ENCODE peak calls at places on chromosomes 6 and 20, in ten cellular contexts. R is stomach, C is tibial nerve, N is H54, I is heart left ventricle, D is prostate gland, U is adrenal gland, F is breast epithelium, W is testis, X is K562. L is an unnamed sample.

GRCh38 chr6:169861431-169862045 is 110.1 kb downstream of the ERMARD start:
- DNase-seq in R (peak; percentile 22), C (no peak), N (no peak), I (no peak), D (no peak), U (no peak), F (no peak), W (no peak), X (no peak), L (no peak)

GRCh38 chr6:110053395-110054240 is 75.5 kb downstream of the GPR6 start:
- DNase-seq in R (no peak), C (no peak), N (peak; percentile 16), I (no peak), D (no peak), U (peak; percentile 52), F (no peak), W (peak; percentile 36), X (peak; percentile 29), L (no peak)

GRCh38 chr20:3046677-3047462 is 1.0 kb downstream of the MRPS26 start:
- DNase-seq in R (peak; percentile 33), C (no peak), N (no peak), I (peak; percentile 55), D (peak; percentile 24), U (no peak), F (no peak), W (no peak), X (no peak), L (no peak)

GRCh38 chr20:53492212-53492611 is 101.4 kb downstream of the ZNF217 start:
- DNase-seq in R (no peak), C (no peak), N (no peak), I (no peak), D (no peak), U (no peak), F (no peak), W (no peak), X (no peak), L (no peak)

GRCh38 chr6:14060971-14061370 is 56.6 kb upstream of the CD83 start:
- DNase-seq in R (no peak), C (no peak), N (no peak), I (no peak), D (no peak), U (no peak), F (no peak), W (no peak), X (no peak), L (no peak)

GRCh38 chr6:153003294-153003645 is 761 bp upstream of the MTRF1L start:
- DNase-seq in R (no peak), C (no peak), N (no peak), I (no peak), D (no peak), U (no peak), F (no peak), W (no peak), X (no peak), L (no peak)

GRCh38 chr6:78192057-78192456 is 539.2 kb downstream of the MEI4 start:
- DNase-seq in R (no peak), C (no peak), N (no peak), I (no peak), D (no peak), U (no peak), F (no peak), W (no peak), X (no peak), L (no peak)

GRCh38 chr6:160110724-160111123 is 10.9 kb upstream of the SLC22A1 start:
- DNase-seq in R (no peak), C (no peak), N (no peak), I (no peak), D (no peak), U (no peak), F (no peak), W (no peak), X (no peak), L (no peak)

GRCh38 chr6:75926293-75927168 is 145.9 kb downstream of the IMPG1 start:
- DNase-seq in R (no peak), C (no peak), N (no peak), I (no peak), D (no peak), U (no peak), F (no peak), W (no peak), X (no peak), L (no peak)

GRCh38 chr6:99119109-99120031 is 171.6 kb upstream of the FBXL4 start:
- DNase-seq in R (no peak), C (no peak), N (peak; percentile 3), I (no peak), D (peak; percentile 13), U (peak; percentile 46), F (no peak), W (peak; percentile 28), X (peak; percentile 37), L (no peak)

GRCh38 chr20:32599783-32600340 is 14.7 kb upstream of the NOL4L start:
- DNase-seq in R (no peak), C (no peak), N (no peak), I (no peak), D (no peak), U (peak; percentile 40), F (no peak), W (no peak), X (no peak), L (no peak)

GRCh38 chr6:149863846-149864577 is at the start of gene LRP11:
- DNase-seq in R (peak; percentile 94), C (peak; percentile 71), N (peak; percentile 68), I (peak; percentile 79), D (peak; percentile 93), U (peak; percentile 92), F (peak; percentile 82), W (peak; percentile 95), X (peak; percentile 98), L (peak; percentile 90)
- TF ChIP-seq POLR2A in R (no peak), C (peak; percentile 79), N (peak; percentile 79), I (no peak), D (peak; percentile 90), U (peak; percentile 68), F (peak; percentile 39), W (no peak), X (peak; percentile 36), L (peak; percentile 68)

GRCh38 chr6:33746651-33747100 is at the start of gene IP6K3:
- DNase-seq in R (no peak), C (no peak), N (no peak), I (peak; percentile 92), D (no peak), U (no peak), F (no peak), W (no peak), X (no peak), L (no peak)
- TF ChIP-seq POLR2A in R (no peak), C (no peak), N (no peak), I (no peak), D (no peak), U (peak; percentile 27), F (no peak), W (no peak), X (no peak), L (no peak)

DNA sequence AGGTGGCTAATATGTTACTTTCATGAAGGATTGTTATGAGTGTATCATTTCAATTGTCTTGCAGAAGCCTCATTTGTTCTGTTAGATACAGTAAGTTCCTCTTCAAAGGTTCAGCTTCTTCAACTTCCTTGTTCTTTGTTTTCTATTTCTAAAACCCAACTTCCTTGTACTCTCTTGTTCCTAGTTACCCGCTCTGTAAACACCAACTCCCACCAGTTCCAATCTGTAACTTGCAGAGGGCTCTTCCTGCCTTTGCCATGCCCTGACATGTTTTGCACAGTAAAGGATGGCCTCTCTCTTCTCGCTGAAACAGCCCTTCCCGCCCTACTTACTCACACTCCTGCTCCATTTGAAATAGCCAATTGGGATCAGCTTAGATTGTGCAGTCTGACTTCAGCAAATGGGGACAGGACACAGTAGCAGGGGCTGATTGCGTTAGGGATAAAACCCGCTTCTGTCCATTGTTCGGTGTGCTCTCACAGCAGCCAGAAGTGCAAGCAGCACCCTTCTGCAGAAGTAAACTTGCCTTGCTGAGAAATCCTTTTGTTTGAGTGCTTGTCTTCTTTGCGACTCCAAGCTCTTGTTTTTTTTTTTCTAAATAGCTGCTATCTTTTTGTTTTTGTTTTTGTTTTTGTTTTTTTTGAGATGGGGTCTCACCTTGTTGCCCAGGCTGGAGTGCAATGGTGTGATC is 45.9 kb upstream of the POU5F1 start:
- DNase-seq in R (no peak), C (no peak), N (no peak), I (no peak), D (no peak), U (no peak), F (no peak), W (no peak), X (no peak), L (no peak)
- TF ChIP-seq POLR2A in R (no peak), C (no peak), N (no peak), I (no peak), D (no peak), U (no peak), F (no peak), W (no peak), X (no peak), L (no peak)

GRCh38 chr6:30612687-30613248 is 4.3 kb downstream of the PPP1R10 start:
- DNase-seq in R (no peak), C (no peak), N (no peak), I (no peak), D (no peak), U (no peak), F (no peak), W (no peak), X (no peak), L (no peak)

GRCh38 chr6:30614044-30614842 is 2.8 kb downstream of the PPP1R10 start:
- DNase-seq in R (no peak), C (no peak), N (no peak), I (no peak), D (no peak), U (no peak), F (no peak), W (no peak), X (no peak), L (no peak)

GRCh38 chr6:30614843-30615218 is 2.2 kb downstream of the PPP1R10 start:
- DNase-seq in R (peak; percentile 83), C (peak; percentile 67), N (peak; percentile 40), I (peak; percentile 91), D (peak; percentile 93), U (peak; percentile 94), F (peak; percentile 82), W (peak; percentile 95), X (peak; percentile 84), L (peak; percentile 77)

GRCh38 chr6:30612213-30612612 is 4.8 kb downstream of the PPP1R10 start:
- DNase-seq in R (no peak), C (no peak), N (no peak), I (no peak), D (no peak), U (no peak), F (no peak), W (no peak), X (no peak), L (no peak)

DNA sequence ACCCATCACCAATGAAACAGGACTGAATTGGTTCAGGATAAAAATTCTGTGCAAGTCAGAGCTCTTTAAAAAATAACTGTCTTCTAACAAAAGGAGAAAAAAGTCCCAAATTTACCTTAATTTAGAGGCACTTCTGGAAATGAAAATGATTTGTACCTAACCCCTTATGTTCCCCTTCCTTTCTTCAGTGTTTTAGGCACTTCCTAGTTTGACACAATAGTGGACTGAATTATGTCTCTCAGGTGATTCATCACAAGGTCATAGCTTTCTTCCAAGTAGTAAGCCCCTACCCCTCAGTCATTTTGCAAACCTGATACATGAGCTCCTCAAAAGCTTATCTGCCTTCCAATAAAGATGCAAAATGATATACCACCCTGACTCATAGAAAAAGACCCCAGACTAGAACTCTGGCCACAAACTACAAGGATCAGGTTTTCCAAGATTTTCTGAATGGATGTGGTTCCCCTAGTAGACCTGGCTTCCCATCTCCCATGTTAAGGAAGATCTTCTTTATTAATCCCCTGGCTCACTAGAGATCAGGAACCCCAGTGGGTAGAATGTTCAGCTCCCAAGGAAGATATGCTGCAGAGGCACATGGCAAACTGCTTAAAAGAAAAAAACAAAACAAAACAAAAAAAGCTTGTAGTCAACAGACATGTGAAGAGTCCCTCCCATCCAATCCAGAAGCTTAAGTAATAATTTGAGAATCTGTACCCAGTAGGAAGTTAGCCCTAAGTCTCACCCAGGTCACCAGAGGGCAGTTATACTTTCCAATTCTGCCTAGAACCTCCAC is 3.6 kb downstream of the PPP1R10 start:
- DNase-seq in R (no peak), C (no peak), N (no peak), I (no peak), D (no peak), U (no peak), F (no peak), W (no peak), X (no peak), L (no peak)
- TF ChIP-seq POLR2A in R (no peak), C (no peak), N (no peak), I (no peak), D (no peak), U (no peak), F (no peak), W (no peak), X (peak; percentile 64), L (no peak)